ENCODE peak calls at places on chromosomes 4 and X, in five cellular contexts. Y is CD4-positive, alpha-beta memory T cell; U is DND-41; T is GM23248; R is heart right ventricle. V is an unnamed sample.

GRCh38 chr4:147078875-147079658 is 133.4 kb upstream of the TTC29 start:
- DNase-seq in Y (no peak), R (peak; percentile 22), U (no peak), T (peak; percentile 27), V (no peak)

GRCh38 chr4:73985528-73985852 is 2.5 kb downstream of the PPBP start:
- DNase-seq in Y (no peak), U (no peak), T (no peak), R (no peak), V (no peak)

GRCh38 chr4:172996571-172997216 is 171.9 kb upstream of the GALNT7 start:
- DNase-seq in R (no peak), Y (no peak), T (peak; percentile 74), U (no peak), V (no peak)

GRCh38 chrX:67604979-67605703 is 61.3 kb downstream of the AR start:
- DNase-seq in T (peak; percentile 86), U (no peak), R (no peak), Y (no peak), V (no peak)

GRCh38 chr4:168837922-168838321 is 172.1 kb downstream of the CBR4 start:
- DNase-seq in U (no peak), T (no peak), R (no peak), Y (no peak), V (no peak)

GRCh38 chr4:174521800-174522182 is 497 bp downstream of the HPGD start:
- DNase-seq in U (no peak), Y (peak; percentile 3), R (no peak), T (peak; percentile 15), V (peak; percentile 19)

GRCh38 chr4:185903205-185903604 is 91.2 kb upstream of the SORBS2 start:
- DNase-seq in T (no peak), U (no peak), R (no peak), Y (no peak), V (no peak)

GRCh38 chrX:107646736-107647135 is 18.4 kb downstream of the PRPS1 start:
- DNase-seq in R (no peak), Y (no peak), T (no peak), U (no peak), V (no peak)

GRCh38 chrX:21590012-21590776 is 67.9 kb downstream of the KLHL34 start:
- DNase-seq in T (no peak), R (no peak), U (no peak), Y (peak; percentile 3), V (no peak)

GRCh38 chr4:75985116-75985515 is 5.6 kb downstream of the SDAD1 start:
- DNase-seq in U (no peak), Y (no peak), T (peak; percentile 96), R (no peak), V (no peak)

GRCh38 chrX:49001521-49002090 is 458 bp downstream of the GRIPAP1 start:
- DNase-seq in R (no peak), U (peak; percentile 72), Y (peak; percentile 59), T (peak; percentile 50), V (peak; percentile 57)

DNA sequence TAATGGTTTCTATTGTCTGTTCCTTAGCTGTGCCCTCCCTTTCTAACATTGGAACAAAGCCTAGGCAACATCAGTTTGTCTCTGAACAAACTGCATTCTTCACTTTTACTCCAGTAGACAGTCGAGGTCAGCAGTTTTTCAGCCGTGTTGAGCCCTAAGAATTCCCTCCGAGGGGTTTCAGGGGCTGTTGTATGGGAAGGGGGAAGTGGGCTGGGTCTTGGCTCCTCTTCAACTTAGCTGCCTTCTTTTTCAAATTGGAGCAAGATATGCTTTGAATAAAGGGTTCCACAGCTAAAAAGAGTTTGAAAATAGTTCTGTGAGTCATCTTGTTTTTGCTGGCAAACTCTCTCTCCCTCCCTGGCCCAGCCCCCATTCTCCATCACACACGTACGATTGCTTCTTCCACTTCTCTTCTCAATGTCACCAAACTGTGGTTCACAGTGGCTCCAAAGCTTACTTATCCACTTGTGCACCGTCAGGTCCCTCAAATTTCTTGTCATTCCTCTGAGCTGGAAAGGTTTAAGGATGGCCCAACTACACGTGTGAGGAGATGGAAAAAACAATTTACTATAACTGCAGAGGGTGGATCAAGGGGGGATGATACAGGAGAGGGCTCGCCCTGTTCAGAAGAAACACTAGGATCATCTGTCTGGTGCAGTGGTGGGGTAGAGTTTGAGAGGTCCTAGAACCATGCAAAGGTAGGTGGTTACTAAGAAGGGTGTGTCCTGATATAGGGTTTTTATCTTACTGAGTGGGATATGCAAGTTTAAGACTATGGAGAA is 9.2 kb upstream of the MAML3 start:
- DNase-seq in Y (no peak), T (peak; percentile 70), R (no peak), U (no peak), V (no peak)
- H3K27ac ChIP-seq in Y (no peak overlapping the region), T (peak overlapping the region; percentile 55), R (no peak overlapping the region), U (no peak overlapping the region), V (no peak overlapping the region)

GRCh38 chr4:182492456-182492855 is 249.3 kb downstream of the TENM3 start:
- DNase-seq in U (no peak), Y (no peak), R (no peak), T (peak; percentile 42), V (no peak)
- H3K4me3 ChIP-seq in U (no peak overlapping the region), Y (no peak overlapping the region), R (no peak overlapping the region), T (peak overlapping the region; percentile 23), V (no peak overlapping the region)

GRCh38 chrX:130083656-130084382 is 26.5 kb downstream of the ELF4 start:
- DNase-seq in Y (no peak), U (no peak), T (no peak), R (no peak), V (no peak)
- H3K4me1 ChIP-seq in Y (peaks cover 85% of the 10 kb centered on the region), U (peaks cover 55% of the 10 kb centered on the region), T (peaks cover 21% of the 10 kb centered on the region), R (peaks cover 23% of the 10 kb centered on the region), V (peaks cover 84% of the 10 kb centered on the region)

DNA sequence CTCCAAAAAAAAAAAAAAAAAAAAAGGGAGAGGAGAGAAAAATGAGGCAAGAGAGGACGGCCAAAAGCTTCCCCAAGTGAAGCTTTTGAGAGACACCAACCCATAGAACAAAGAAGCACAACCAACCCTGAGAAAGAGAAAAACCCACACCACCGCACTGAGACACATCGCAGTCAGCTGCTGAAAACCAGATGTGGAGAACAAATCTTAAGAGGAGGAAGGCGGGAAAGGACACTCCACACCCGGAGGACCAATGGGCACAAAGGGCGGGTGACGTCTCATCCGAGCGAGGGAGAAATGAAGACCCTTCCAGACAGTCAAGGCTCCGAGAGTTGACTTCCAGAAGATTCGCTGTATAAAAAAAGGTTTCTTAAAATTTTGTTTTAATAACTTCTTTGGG is 112.1 kb downstream of the AFAP1 start:
- DNase-seq in R (no peak), T (peak; percentile 61), Y (no peak), U (no peak), V (no peak)
- H3K27ac ChIP-seq in R (no peak overlapping the region), T (peak overlapping the region; percentile 99), Y (peak overlapping the region; percentile 55), U (no peak overlapping the region), V (peak overlapping the region; percentile 62)

GRCh38 chr4:83328486-83328885 is 6.2 kb downstream of the HPSE start:
- DNase-seq in U (no peak), R (no peak), Y (no peak), T (peak; percentile 14), V (no peak)
- H3K4me3 ChIP-seq in U (no peak overlapping the region), R (no peak overlapping the region), Y (no peak overlapping the region), T (no peak overlapping the region), V (no peak overlapping the region)

GRCh38 chr4:7880681-7881080 is 59.0 kb downstream of the AFAP1 start:
- DNase-seq in R (no peak), U (no peak), T (no peak), Y (no peak), V (no peak)
- H3K4me1 ChIP-seq in R (peaks cover 36% of the 10 kb centered on the region), U (no peaks in the 10 kb centered on the region), T (peaks cover 64% of the 10 kb centered on the region), Y (peaks cover 39% of the 10 kb centered on the region), V (peaks cover 21% of the 10 kb centered on the region)

GRCh38 chrX:82765806-82766205 is 742.3 kb upstream of the POU3F4 start:
- DNase-seq in Y (no peak), U (no peak), T (no peak), R (no peak), V (no peak)
- H3K27ac ChIP-seq in Y (no peak overlapping the region), U (no peak overlapping the region), T (no peak overlapping the region), R (no peak overlapping the region), V (no peak overlapping the region)

DNA sequence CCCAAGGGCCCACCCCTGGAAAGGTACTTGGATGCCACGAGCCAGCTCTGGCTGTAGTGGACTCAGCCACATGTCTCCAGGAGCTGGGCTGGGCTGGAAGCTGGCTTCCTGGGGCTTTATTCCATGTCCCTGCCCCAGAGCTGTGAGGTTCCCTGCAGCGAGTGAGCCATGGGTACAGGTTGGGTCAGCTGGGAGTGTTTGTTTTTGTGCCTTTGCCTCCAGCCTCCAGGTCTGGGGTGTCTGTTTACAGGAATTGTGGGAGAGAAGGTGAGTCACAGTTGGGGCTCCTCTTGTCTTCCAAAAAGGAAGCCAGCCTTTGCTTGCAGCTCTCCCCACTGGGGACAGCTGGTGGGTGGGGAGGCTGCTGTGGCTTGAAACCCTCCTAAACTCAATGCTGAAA is 21.5 kb downstream of the SORCS2 start:
- DNase-seq in T (no peak), R (no peak), U (no peak), Y (no peak), V (no peak)
- H3K4me3 ChIP-seq in T (no peak overlapping the region), R (no peak overlapping the region), U (no peak overlapping the region), Y (no peak overlapping the region), V (no peak overlapping the region)

V was measured in CD4-positive, CD25-positive, alpha-beta regulatory T cell.